ENCODE peak calls at places on chromosomes 4 and X, in seven cellular contexts. D is suprapubic skin, L is breast epithelium, U is H1, E is HepG2, X is Panc1, B is transverse colon. J is an unnamed sample.

GRCh38 chr4:2761035-2761923 is 5.1 kb upstream of the TNIP2 start:
- DNase-seq in L (peak), E (peak), B (peak), D (no peak), X (no peak), U (no peak), J (peak)

GRCh38 chr4:8233672-8234484 is 34.8 kb downstream of the SH3TC1 start:
- DNase-seq in B (no peak), E (no peak), U (no peak), X (no peak), L (no peak), D (no peak), J (no peak)

GRCh38 chr4:48649505-48649904 is 130.6 kb downstream of the FRYL start:
- DNase-seq in X (no peak), E (no peak), L (no peak), D (no peak), U (no peak), B (no peak), J (no peak)

GRCh38 chrX:124023838-124024238 is 62.3 kb downstream of the STAG2 start:
- DNase-seq in E (no peak), B (no peak), U (no peak), X (no peak), D (no peak), L (no peak), J (no peak)

GRCh38 chrX:2690856-2691542 is at the start of gene CD99:
- DNase-seq in E (peak), D (peak), L (peak), U (peak), X (no peak), B (peak), J (peak)

GRCh38 chr4:110629214-110629754 is 6.4 kb upstream of the PITX2 start:
- DNase-seq in E (no peak), B (no peak), D (no peak), L (no peak), X (no peak), U (peak), J (no peak)

GRCh38 chr4:184768296-184768695 is 34.4 kb upstream of the CENPU start:
- DNase-seq in D (no peak), B (no peak), E (no peak), U (no peak), L (no peak), X (no peak), J (no peak)

GRCh38 chrX:7941390-7942042 is 14.3 kb upstream of the PNPLA4 start:
- DNase-seq in X (no peak), E (peak), L (no peak), U (no peak), D (no peak), B (peak), J (no peak)

GRCh38 chrX:155314260-155314659 is 20.2 kb downstream of the CLIC2 start:
- DNase-seq in E (no peak), L (no peak), B (no peak), U (no peak), D (no peak), X (no peak), J (no peak)

GRCh38 chr4:184475096-184475461 is 729 bp upstream of the IRF2 start:
- DNase-seq in L (no peak), D (peak), U (no peak), E (no peak), X (no peak), B (peak), J (peak)

GRCh38 chr4:22607382-22607781 is 85.4 kb upstream of the GBA3 start:
- DNase-seq in D (no peak), L (no peak), X (no peak), E (peak), B (peak), U (no peak), J (peak)

DNA sequence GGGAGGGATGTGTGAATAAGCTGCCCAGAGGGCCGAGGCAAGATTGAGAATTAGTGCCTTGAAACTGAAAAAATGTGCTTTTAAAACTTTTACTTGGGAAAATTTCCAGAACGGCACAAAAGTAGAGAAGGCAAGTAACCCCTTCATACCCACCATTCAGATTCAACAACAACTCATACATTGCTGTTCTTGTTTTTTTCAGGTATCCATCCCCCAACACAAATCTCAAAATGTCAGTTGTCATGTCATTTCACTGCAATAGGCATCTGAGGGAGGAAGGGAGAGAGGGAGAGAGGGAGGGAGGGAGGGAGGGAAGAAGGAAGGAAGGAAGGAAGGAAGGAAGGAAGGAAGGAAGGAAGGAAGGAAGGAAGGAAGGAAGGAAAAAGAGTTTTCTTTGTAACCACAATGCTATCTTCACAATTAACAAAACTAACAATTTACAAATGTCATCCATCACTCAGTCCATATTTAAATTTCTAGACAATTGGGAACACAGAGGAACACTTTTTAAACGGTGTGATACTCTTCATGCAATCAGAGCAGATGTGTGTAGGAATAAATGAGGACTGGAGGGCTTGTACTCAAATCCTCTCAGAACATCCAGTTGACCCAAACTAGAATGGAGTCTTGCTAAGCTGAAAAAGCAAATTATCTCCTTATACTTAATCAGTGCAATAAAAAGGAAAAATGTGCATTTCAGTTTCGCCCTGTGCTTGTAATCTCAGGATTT is 54.8 kb upstream of the ADGRG2 start:
- DNase-seq in B (no peak), D (no peak), U (no peak), E (no peak), X (no peak), L (no peak), J (no peak)
- TF ChIP-seq POLR2AphosphoS5 in B (no peak), D (no peak), U (no peak), E (no peak), X (no peak), L (no peak), J (no peak)

DNA sequence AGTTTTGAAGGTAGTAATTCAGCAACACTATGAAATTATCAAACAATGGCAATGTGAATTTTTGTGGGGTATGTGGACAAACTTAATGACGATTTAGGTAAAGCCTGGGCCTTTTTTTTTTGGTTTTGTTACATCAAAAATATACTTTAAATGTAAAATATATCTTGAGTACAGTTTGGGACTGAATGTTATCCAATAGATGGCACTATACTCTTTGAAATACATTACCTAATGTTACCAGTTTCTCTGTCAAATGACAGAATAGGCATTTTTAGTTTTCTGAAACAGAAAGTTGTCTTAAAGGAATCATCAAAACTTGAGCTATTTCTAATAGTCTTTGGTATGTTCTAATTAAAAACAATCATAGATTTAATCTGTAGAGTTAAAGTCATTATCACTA is 1651.9 kb downstream of the C4orf33 start:
- DNase-seq in U (no peak), X (no peak), B (no peak), L (no peak), D (no peak), E (no peak), J (no peak)
- TF ChIP-seq CTCF in U (no peak), X (peak), B (no peak), L (no peak), D (no peak), E (peak), J (no peak)

GRCh38 chrX:9033586-9033985 is 341 bp downstream of the FAM9B start:
- DNase-seq in E (no peak), L (no peak), D (no peak), B (no peak), U (no peak), X (no peak), J (no peak)

GRCh38 chrX:9033989-9034388 is at the start of gene FAM9B:
- DNase-seq in B (no peak), X (no peak), E (no peak), L (no peak), D (no peak), U (no peak), J (no peak)

GRCh38 chrX:9033179-9033578 is 748 bp downstream of the FAM9B start:
- DNase-seq in L (no peak), D (no peak), E (no peak), X (no peak), B (no peak), U (no peak), J (no peak)

DNA sequence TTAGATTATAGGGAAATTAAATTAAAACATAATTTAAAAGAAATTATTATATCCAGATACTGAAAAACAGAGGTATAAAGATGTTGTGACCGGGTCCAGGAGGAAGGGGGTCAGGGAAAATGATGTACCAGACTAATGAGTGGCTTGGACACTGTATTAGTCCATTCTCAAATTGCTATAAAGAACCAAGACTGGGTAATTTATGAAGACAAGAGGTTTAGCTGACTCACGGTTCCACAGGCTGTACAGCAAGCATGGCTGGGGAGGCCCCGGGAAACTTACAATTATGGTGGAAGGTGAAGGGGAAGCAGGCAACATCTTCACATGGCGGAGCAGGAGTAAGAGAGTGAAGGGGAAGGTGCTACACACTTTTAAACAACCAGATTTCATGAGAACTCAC is 3.4 kb upstream of the FAM9B start:
- DNase-seq in D (no peak), X (no peak), B (no peak), U (no peak), E (no peak), L (no peak), J (no peak)
- H3K4me3 ChIP-seq in D (no peak), X (no peak), B (no peak), U (no peak), E (no peak), L (no peak), J (no peak)

GRCh38 chrX:129523076-129524055 is at the start of gene SMARCA1:
- DNase-seq in B (peak), D (peak), X (no peak), E (peak), L (peak), U (peak), J (peak)
- TF ChIP-seq POLR2AphosphoS5 in B (no peak), D (no peak), X (peak), E (peak), L (no peak), U (peak), J (no peak)

DNA sequence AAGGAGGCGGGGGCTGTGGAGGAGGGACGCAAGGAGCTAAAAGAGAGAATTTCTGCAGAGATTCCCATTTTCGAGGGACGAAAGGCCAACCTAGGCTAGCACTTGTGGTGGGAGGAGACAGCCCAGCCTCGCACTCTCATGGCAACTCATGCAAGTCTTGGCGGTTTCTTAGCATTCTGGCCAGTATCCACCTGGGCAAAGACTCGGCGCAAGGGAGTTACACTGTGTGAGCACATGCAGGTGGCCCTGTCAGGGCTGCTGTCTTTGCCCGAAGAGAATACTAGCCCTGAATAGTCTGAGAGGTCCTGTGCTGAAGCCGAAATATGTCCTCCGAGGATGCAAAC is 15.5 kb downstream of the MCF2 start:
- DNase-seq in L (no peak), B (no peak), X (no peak), E (no peak), D (no peak), U (peak), J (no peak)
- TF ChIP-seq CTCF in L (no peak), B (no peak), X (no peak), E (no peak), D (no peak), U (no peak), J (no peak)